ENCODE peak calls at places on chromosome 9, in seven cellular contexts. O is A549, A is WTC11, Z is K562, E is HCT116, H is HepG2, M is H1. G is an unnamed sample.

GRCh38 chr9:94935396-94935795 is 208.9 kb downstream of the AOPEP start:
- DNase-seq in O (no peak), A (no peak), Z (no peak), E (no peak), H (no peak), M (no peak), G (no peak)

GRCh38 chr9:33452828-33453271 is 5.5 kb upstream of the AQP3 start:
- DNase-seq in O (peak), A (peak), Z (peak), E (peak), H (peak), M (peak), G (peak)

GRCh38 chr9:8850916-8851315 is 1051.3 kb upstream of the DMAC1 start:
- DNase-seq in O (no peak), A (no peak), Z (no peak), E (no peak), H (no peak), M (no peak), G (no peak)

GRCh38 chr9:76988941-76989340 is 30.5 kb upstream of the FOXB2 start:
- DNase-seq in O (no peak), A (no peak), Z (no peak), E (no peak), H (no peak), M (no peak), G (no peak)

GRCh38 chr9:128548876-128549275 is 3.5 kb upstream of the SPTAN1 start:
- DNase-seq in O (no peak), A (no peak), Z (peak), E (no peak), H (no peak), M (no peak), G (no peak)

GRCh38 chr9:33249983-33250382 is 10.0 kb downstream of the SPINK4 start:
- DNase-seq in O (no peak), A (no peak), Z (no peak), E (no peak), H (no peak), M (no peak), G (no peak)

GRCh38 chr9:131467214-131467935 is 35.3 kb upstream of the POMT1 start:
- DNase-seq in O (no peak), A (no peak), Z (no peak), E (no peak), H (no peak), M (no peak), G (no peak)

GRCh38 chr9:136576269-136576626 is 30.4 kb upstream of the NOTCH1 start:
- DNase-seq in O (peak), A (no peak), Z (no peak), E (no peak), H (no peak), M (no peak), G (no peak)

GRCh38 chr9:4382722-4383317 is 83.0 kb upstream of the GLIS3 start:
- DNase-seq in O (peak), A (no peak), Z (peak), E (peak), H (no peak), M (no peak), G (peak)

GRCh38 chr9:19173598-19174125 is 46.4 kb upstream of the PLIN2 start:
- DNase-seq in O (no peak), A (no peak), Z (no peak), E (no peak), H (peak), M (no peak), G (no peak)

GRCh38 chr9:19171271-19171670 is 44.0 kb upstream of the PLIN2 start:
- DNase-seq in O (no peak), A (no peak), Z (no peak), E (no peak), H (no peak), M (no peak), G (no peak)

DNA sequence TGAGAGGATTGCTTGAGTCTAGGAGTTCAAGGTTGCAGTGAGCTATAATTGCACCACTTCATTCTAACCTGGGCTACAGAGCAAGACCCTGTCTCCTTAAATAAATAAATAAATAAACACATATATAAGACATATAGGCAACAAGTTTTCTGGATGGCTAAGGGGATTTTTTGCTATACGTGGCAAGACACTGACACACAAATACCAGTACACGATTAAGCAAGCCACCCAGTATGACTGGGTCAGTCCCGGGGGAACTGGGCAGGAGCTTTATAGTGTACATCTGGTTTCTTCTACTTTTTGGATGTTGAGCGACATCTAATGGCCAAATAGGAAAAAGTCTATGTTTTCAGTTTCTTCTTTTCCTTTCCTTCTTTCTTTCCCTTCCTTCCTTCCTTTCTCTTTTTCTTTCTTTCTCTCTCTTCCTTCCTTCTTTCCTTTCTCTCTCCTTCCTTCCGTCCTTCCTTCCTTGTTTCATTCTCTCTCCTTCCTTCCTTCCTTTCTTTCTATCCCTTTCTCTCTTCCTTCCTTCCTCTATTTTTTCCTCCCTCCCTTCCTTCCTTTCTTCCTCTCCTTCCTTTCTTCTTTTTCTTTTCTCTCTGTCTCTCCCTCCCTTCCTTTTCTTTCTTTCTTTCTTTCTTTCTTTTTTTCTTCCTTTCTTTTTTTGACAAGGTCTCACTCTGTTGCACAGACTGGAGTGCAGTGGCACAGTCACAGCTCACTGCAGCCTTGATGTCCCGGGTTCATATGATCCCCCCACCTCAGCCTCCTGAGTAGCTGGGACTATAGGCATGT is 47.0 kb upstream of the PLIN2 start:
- DNase-seq in O (peak), A (peak), Z (peak), E (peak), H (peak), M (peak), G (peak)
- TF ChIP-seq MAX in O (no peak), A (no peak), Z (no peak), E (no peak), H (no peak), M (no peak), G (no peak)

GRCh38 chr9:134688231-134688630 is 46.6 kb downstream of the COL5A1 start:
- DNase-seq in O (no peak), A (no peak), Z (no peak), E (no peak), H (no peak), M (no peak), G (no peak)

GRCh38 chr9:134690301-134690751 is 48.7 kb downstream of the COL5A1 start:
- DNase-seq in O (no peak), A (no peak), Z (no peak), E (no peak), H (no peak), M (no peak), G (no peak)

GRCh38 chr9:134688661-134689319 is 47.2 kb downstream of the COL5A1 start:
- DNase-seq in O (no peak), A (no peak), Z (no peak), E (no peak), H (no peak), M (no peak), G (no peak)

GRCh38 chr9:134690946-134691694 is 49.5 kb downstream of the COL5A1 start:
- DNase-seq in O (no peak), A (no peak), Z (no peak), E (no peak), H (no peak), M (no peak), G (no peak)

GRCh38 chr9:134689320-134690181 is 47.9 kb downstream of the COL5A1 start:
- DNase-seq in O (peak), A (peak), Z (peak), E (peak), H (peak), M (peak), G (peak)
- TF ChIP-seq MAX in O (no peak), A (no peak), Z (no peak), E (no peak), H (no peak), M (no peak), G (peak)

GRCh38 chr9:110133608-110134214 is 74.2 kb downstream of the C9orf152 start:
- DNase-seq in O (peak), A (no peak), Z (no peak), E (peak), H (no peak), M (no peak), G (no peak)
- TF ChIP-seq MAX in O (no peak), A (no peak), Z (no peak), E (no peak), H (no peak), M (no peak), G (no peak)

DNA sequence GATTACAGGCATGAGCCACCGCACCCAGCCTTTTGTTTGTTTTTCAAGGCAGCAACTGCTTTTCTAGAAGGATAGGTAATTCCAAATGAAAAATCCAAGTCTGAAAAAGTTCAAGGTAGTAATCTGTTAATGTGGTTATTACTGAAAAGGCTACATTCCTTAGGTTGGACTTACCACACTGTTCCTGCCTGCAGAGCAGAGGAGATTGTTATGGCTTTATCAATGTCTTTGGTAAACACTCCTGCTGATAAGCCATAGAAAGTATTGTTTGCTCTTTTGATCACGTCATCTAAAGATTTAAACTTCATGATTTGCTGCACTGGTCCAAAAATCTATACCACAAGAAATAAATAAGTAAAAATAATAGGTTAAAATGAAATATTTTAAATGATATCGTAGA is 43.4 kb downstream of the ALDH1A1 start:
- DNase-seq in O (no peak), A (no peak), Z (no peak), E (no peak), H (peak), M (no peak), G (no peak)
- TF ChIP-seq MAX in O (no peak), A (no peak), Z (no peak), E (no peak), H (no peak), M (no peak), G (no peak)

GRCh38 chr9:15227491-15227890 is 79.5 kb downstream of the TTC39B start:
- DNase-seq in O (no peak), A (no peak), Z (no peak), E (no peak), H (no peak), M (no peak), G (peak)
- TF ChIP-seq MAX in O (no peak), A (no peak), Z (no peak), E (no peak), H (no peak), M (no peak), G (no peak)

DNA sequence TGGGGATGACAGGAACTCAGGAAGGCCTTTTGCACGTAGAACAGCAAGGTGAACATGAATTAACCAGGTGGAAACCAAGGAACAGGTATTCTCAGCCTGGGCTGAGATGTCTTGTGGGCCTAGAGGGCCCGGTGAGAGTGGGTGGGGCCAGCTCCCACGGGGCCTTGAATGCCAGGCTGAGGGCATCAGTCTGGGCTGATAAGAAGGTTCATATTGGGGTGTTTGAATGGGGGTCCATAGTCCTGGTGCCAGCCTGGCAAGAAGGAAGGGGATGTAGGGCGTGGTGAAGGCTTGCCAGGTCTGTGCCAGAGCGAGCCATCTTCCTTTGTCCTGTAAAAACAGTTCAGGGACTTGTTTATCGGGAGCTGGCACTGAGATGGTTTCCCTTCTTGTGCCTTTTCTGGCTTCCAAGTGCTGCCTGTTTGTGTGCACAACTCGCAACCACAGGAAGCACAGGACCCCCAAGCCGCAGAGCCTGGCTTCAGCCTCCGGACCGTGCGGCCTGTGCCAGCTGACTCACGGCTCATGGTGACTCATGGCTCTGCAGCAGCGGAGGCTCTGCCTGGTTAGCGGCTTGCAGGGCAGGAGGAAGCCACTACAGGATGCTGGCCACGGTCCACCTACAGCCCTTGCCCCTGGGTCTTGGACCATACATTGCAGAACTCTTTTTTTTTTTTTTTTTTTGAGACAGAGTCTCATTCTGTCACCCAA is 2.4 kb downstream of the CARD19 start:
- DNase-seq in O (peak), A (no peak), Z (peak), E (peak), H (peak), M (no peak), G (peak)
- TF ChIP-seq MAX in O (peak), A (no peak), Z (peak), E (no peak), H (no peak), M (no peak), G (peak)

GRCh38 chr9:96674914-96675538 is 19.9 kb upstream of the PRXL2C start:
- DNase-seq in O (peak), A (no peak), Z (no peak), E (peak), H (no peak), M (no peak), G (no peak)
- TF ChIP-seq MAX in O (no peak), A (no peak), Z (no peak), E (peak), H (no peak), M (no peak), G (no peak)

GRCh38 chr9:71752928-71753327 is 15.4 kb downstream of the CEMIP2 start:
- DNase-seq in O (no peak), A (no peak), Z (no peak), E (no peak), H (no peak), M (no peak), G (no peak)
- TF ChIP-seq MAX in O (no peak), A (no peak), Z (no peak), E (no peak), H (no peak), M (no peak), G (no peak)